ENCODE peak calls at places on chromosomes 13 and 19, in eight cellular contexts. V is AG10803, M is fibroblast of pulmonary artery, H is bronchial epithelial cell, N is small intestine, P is lower leg skin, J is left ventricle myocardium inferior, O is coronary artery. L is an unnamed sample.

GRCh38 chr13:32889986-32890565 is 126.1 kb upstream of the KL start:
- DNase-seq in V (peak), O (no peak), J (no peak), M (no peak), H (no peak), N (no peak), P (no peak), L (no peak)

GRCh38 chr19:13022859-13023636 is 27.8 kb downstream of the NFIX start:
- DNase-seq in V (peak), M (peak), P (peak), O (peak), N (peak), J (peak), H (peak), L (peak)

GRCh38 chr13:100646030-100646673 is 28.4 kb downstream of the TMTC4 start:
- DNase-seq in N (peak), P (no peak), H (peak), M (peak), J (no peak), O (no peak), V (peak), L (peak)

GRCh38 chr19:2315818-2316353 is 7.9 kb upstream of the LINGO3 start:
- DNase-seq in O (no peak), V (peak), J (peak), H (no peak), P (no peak), N (peak), M (peak), L (peak)

GRCh38 chr13:76894401-76895110 is 8.4 kb upstream of the KCTD12 start:
- DNase-seq in N (no peak), M (no peak), J (no peak), H (peak), V (no peak), P (no peak), O (no peak), L (no peak)

GRCh38 chr13:79516590-79516989 is 35.6 kb downstream of the NDFIP2 start:
- DNase-seq in P (no peak), N (no peak), V (no peak), O (no peak), H (no peak), J (no peak), M (no peak), L (no peak)

GRCh38 chr13:97234742-97235141 is 12.6 kb downstream of the MBNL2 start:
- DNase-seq in J (no peak), O (no peak), V (no peak), N (peak), P (no peak), M (no peak), H (no peak), L (no peak)

GRCh38 chr13:104327217-104327616 is 1261.0 kb upstream of the SLC10A2 start:
- DNase-seq in N (no peak), V (no peak), H (peak), P (no peak), J (no peak), M (no peak), O (no peak), L (no peak)

GRCh38 chr13:27171244-27171829 is at the start of gene USP12:
- DNase-seq in J (peak), N (no peak), M (no peak), V (peak), O (no peak), H (no peak), P (no peak), L (peak)

GRCh38 chr19:6828698-6829633 is 56.5 kb downstream of the VAV1 start:
- DNase-seq in V (no peak), J (no peak), N (no peak), O (no peak), P (peak), M (no peak), H (peak), L (no peak)

GRCh38 chr19:16386619-16387240 is 62.1 kb downstream of the KLF2 start:
- DNase-seq in N (peak), O (no peak), P (no peak), J (peak), H (peak), M (peak), V (peak), L (peak)

GRCh38 chr13:31008400-31009115 is 76.1 kb downstream of the TEX26 start:
- DNase-seq in O (no peak), P (no peak), J (no peak), V (no peak), N (no peak), M (peak), H (peak), L (peak)

GRCh38 chr19:57559008-57559403 is 657 bp downstream of the ZNF550 start:
- DNase-seq in N (peak), O (no peak), H (peak), V (peak), J (peak), P (no peak), M (peak), L (peak)

GRCh38 chr19:53183146-53183545 is 10.0 kb downstream of the ZNF665 start:
- DNase-seq in M (no peak), N (no peak), V (peak), O (no peak), H (no peak), P (no peak), J (no peak), L (peak)
- H3K4me3 ChIP-seq in M (no peak), N (no peak), V (no peak), O (no peak), H (no peak), P (no peak), J (no peak), L (no peak)

GRCh38 chr19:30719991-30720329 is 347.8 kb downstream of the ZNF536 start:
- DNase-seq in P (peak), O (no peak), J (no peak), M (no peak), N (no peak), V (peak), H (no peak), L (no peak)
- H3K4me3 ChIP-seq in P (peak), O (peak), J (peak), M (peak), N (peak), V (peak), H (peak), L (peak)

DNA sequence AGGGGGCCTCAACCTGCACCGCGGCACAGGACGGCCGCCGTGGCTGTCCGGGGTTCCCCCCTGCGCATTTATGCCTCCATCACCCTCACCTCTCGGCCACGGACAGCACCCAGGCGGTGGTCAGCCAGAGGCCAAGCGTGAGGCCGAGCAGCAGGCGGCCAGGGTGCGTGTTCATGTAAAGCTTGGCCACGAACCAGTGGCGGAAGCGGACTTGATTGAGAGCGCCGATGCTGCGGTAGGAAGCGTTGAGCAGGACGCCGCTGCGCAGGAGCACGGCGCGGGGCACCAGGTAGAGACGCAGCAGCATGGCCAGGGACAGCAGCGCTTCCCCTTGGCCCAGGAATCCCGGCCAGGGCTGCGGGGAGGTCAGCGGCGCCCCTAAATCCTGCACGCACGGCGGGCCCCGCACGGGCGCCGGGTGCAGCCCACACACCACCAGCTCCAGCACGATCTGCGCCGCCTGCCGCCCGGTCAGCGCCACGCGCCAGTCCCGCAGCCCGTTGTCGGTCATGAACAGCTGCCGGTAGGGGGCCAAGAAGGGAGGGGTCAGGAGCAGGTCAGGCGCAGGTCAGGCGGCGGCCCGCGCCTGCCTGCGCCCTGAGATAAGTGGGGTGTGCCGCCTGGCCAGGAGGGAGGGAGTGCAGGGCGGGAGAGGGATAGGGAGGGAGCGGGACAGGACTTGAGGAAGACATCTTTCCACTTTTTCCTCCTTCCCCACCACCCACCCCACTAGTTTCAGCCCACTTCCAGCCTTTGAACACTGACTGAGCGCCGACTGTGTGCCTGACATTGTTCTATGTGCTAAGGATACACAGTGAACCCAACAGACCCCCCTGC is 6.5 kb downstream of the KCNN4 start:
- DNase-seq in H (peak), N (peak), O (no peak), M (peak), P (no peak), J (peak), V (peak), L (peak)
- H3K4me3 ChIP-seq in H (no peak), N (no peak), O (peak), M (peak), P (no peak), J (peak), V (peak), L (peak)

GRCh38 chr13:50800091-50800739 is 43.3 kb downstream of the DLEU7 start:
- DNase-seq in H (no peak), M (no peak), N (no peak), J (no peak), P (no peak), O (no peak), V (no peak), L (no peak)

GRCh38 chr13:50798923-50799322 is 44.6 kb downstream of the DLEU7 start:
- DNase-seq in J (no peak), P (no peak), H (peak), N (no peak), V (peak), O (no peak), M (peak), L (peak)

GRCh38 chr13:50805805-50806204 is 37.7 kb downstream of the DLEU7 start:
- DNase-seq in V (peak), O (no peak), N (no peak), J (no peak), M (peak), H (peak), P (no peak), L (peak)

GRCh38 chr13:50797081-50797480 is 46.4 kb downstream of the DLEU7 start:
- DNase-seq in J (no peak), V (no peak), N (no peak), H (no peak), M (peak), O (no peak), P (no peak), L (no peak)

DNA sequence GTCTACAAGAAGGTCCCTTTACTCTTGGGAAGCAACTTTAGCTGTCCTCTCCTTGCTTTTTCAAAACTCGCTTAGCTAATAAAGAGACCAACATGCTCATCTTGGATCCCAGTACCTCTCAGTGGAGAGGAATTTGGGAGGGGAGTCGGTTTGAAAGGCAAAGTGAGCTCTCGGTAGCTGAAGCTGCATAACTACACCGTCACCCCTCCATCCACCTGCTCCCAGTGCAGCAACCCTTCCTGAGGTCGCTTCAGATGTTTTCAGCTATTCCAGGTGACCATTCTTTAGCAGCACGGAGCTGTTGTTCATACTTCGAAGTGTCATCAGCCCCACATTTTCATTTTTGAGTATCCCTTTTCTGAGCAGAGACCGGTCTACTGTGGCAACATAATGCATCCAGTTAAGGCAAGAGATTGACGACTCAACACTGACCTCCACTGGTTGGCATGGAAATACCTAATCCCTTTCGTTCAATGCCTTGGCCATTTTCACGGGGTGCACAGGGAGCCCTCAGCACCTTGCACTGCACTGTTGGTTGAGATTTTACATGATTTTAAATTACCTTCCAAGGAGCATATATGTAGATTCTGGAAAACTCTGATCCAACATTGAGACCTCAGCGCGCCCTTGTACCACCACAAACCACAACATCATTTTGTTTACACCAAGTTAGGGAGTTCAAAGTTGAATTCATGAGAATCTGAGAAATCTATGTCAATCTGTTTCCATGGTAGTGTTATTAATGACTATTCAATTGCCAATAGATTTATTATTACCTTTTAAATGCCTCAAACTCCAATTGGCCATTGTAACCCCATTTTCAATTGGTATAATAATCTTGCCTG is 42.2 kb downstream of the DLEU7 start:
- DNase-seq in V (peak), O (no peak), M (peak), J (no peak), N (peak), H (peak), P (no peak), L (peak)
- H3K4me3 ChIP-seq in V (no peak), O (peak), M (no peak), J (peak), N (no peak), H (no peak), P (no peak), L (no peak)

L was measured in fibroblast of mammary gland.